ENCODE peak calls at places on chromosomes 3 and 15, in four cellular contexts. One of them, this sample, is unnamed.

GRCh38 chr15:41495736-41496599 is 2.3 kb downstream of the ITPKA start:
- DNase-seq in tibial nerve: no peak
- DNase-seq in neural crest cell: peak
- DNase-seq in thoracic aorta: no peak
- DNase-seq in this sample: peak

GRCh38 chr3:13028010-13028821 is 45.0 kb downstream of the IQSEC1 start:
- DNase-seq in thoracic aorta: no peak
- DNase-seq in neural crest cell: no peak
- DNase-seq in tibial nerve: no peak
- DNase-seq in this sample: no peak

GRCh38 chr15:78907577-78907976 is 34.9 kb downstream of the MORF4L1 start:
- DNase-seq in thoracic aorta: no peak
- DNase-seq in neural crest cell: no peak
- DNase-seq in tibial nerve: no peak
- DNase-seq in this sample: no peak

GRCh38 chr3:172296975-172297332 is 151.3 kb downstream of the GHSR start:
- DNase-seq in thoracic aorta: no peak
- DNase-seq in tibial nerve: no peak
- DNase-seq in neural crest cell: no peak
- DNase-seq in this sample: no peak

GRCh38 chr3:179093807-179094206 is 22.2 kb upstream of the ZMAT3 start:
- DNase-seq in thoracic aorta: no peak
- DNase-seq in neural crest cell: no peak
- DNase-seq in tibial nerve: no peak
- DNase-seq in this sample: no peak

GRCh38 chr15:45660231-45660979 is 25.6 kb downstream of the SQOR start:
- DNase-seq in thoracic aorta: no peak
- DNase-seq in neural crest cell: no peak
- DNase-seq in tibial nerve: peak
- DNase-seq in this sample: no peak

GRCh38 chr3:27511724-27512422 is 27.7 kb upstream of the SLC4A7 start:
- DNase-seq in thoracic aorta: no peak
- DNase-seq in tibial nerve: no peak
- DNase-seq in neural crest cell: no peak
- DNase-seq in this sample: no peak

GRCh38 chr3:38646062-38646461 is 3.4 kb downstream of the SCN5A start:
- DNase-seq in thoracic aorta: no peak
- DNase-seq in neural crest cell: no peak
- DNase-seq in tibial nerve: no peak
- DNase-seq in this sample: no peak

GRCh38 chr3:55333923-55334322 is 153.2 kb downstream of the WNT5A start:
- DNase-seq in thoracic aorta: no peak
- DNase-seq in neural crest cell: no peak
- DNase-seq in tibial nerve: no peak
- DNase-seq in this sample: no peak

GRCh38 chr3:34388836-34389235 is 590.4 kb downstream of the PDCD6IP start:
- DNase-seq in neural crest cell: no peak
- DNase-seq in tibial nerve: no peak
- DNase-seq in thoracic aorta: no peak
- DNase-seq in this sample: no peak

GRCh38 chr3:55489804-55490132 is 2.7 kb upstream of the WNT5A start:
- DNase-seq in tibial nerve: no peak
- DNase-seq in thoracic aorta: no peak
- DNase-seq in neural crest cell: peak
- DNase-seq in this sample: peak

GRCh38 chr3:129005526-129006303 is 4.6 kb downstream of the EFCC1 start:
- DNase-seq in thoracic aorta: no peak
- DNase-seq in tibial nerve: no peak
- DNase-seq in neural crest cell: no peak
- DNase-seq in this sample: no peak
- TF ChIP-seq CTCF in thoracic aorta: no peak
- TF ChIP-seq CTCF in tibial nerve: no peak
- TF ChIP-seq CTCF in neural crest cell: no peak
- TF ChIP-seq CTCF in this sample: no peak

GRCh38 chr15:73564255-73564654 is 68.9 kb downstream of the NPTN start:
- DNase-seq in thoracic aorta: no peak
- DNase-seq in tibial nerve: no peak
- DNase-seq in neural crest cell: no peak
- DNase-seq in this sample: no peak

GRCh38 chr15:73555080-73555479 is 78.1 kb downstream of the NPTN start:
- DNase-seq in tibial nerve: no peak
- DNase-seq in thoracic aorta: no peak
- DNase-seq in neural crest cell: no peak
- DNase-seq in this sample: no peak

GRCh38 chr15:73558529-73558928 is 74.7 kb downstream of the NPTN start:
- DNase-seq in tibial nerve: no peak
- DNase-seq in thoracic aorta: no peak
- DNase-seq in neural crest cell: no peak
- DNase-seq in this sample: no peak

DNA sequence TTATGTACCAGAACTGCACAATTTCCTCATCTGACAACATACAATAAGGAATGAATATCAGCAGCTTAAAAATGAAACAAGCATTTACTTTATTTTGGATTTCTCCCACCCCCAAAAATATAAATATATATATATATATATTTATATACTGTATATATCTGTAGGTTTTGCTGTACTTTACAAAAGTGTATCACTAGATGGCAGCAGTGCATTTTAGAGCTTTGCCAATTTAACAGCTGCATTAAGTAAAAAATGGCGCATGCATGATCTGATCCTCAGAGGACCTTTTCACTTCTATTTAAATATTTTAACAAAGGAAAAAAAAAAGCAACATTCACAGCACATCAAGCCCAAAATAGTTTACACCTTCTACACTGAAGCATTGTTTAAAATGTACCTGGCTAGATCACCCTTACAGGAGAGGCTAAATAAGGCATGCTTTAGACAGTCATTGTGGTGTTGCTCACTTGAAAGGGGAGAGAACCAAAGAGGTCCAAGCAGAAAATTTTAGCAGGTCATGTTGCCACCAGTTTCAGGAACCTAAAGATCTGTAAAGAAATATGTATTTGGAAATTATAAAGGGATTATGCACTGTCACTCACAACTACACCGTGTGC is 72.6 kb downstream of the NPTN start:
- DNase-seq in neural crest cell: no peak
- DNase-seq in thoracic aorta: no peak
- DNase-seq in tibial nerve: peak
- DNase-seq in this sample: no peak
- TF ChIP-seq CTCF in neural crest cell: peak
- TF ChIP-seq CTCF in thoracic aorta: peak
- TF ChIP-seq CTCF in tibial nerve: peak
- TF ChIP-seq CTCF in this sample: peak

DNA sequence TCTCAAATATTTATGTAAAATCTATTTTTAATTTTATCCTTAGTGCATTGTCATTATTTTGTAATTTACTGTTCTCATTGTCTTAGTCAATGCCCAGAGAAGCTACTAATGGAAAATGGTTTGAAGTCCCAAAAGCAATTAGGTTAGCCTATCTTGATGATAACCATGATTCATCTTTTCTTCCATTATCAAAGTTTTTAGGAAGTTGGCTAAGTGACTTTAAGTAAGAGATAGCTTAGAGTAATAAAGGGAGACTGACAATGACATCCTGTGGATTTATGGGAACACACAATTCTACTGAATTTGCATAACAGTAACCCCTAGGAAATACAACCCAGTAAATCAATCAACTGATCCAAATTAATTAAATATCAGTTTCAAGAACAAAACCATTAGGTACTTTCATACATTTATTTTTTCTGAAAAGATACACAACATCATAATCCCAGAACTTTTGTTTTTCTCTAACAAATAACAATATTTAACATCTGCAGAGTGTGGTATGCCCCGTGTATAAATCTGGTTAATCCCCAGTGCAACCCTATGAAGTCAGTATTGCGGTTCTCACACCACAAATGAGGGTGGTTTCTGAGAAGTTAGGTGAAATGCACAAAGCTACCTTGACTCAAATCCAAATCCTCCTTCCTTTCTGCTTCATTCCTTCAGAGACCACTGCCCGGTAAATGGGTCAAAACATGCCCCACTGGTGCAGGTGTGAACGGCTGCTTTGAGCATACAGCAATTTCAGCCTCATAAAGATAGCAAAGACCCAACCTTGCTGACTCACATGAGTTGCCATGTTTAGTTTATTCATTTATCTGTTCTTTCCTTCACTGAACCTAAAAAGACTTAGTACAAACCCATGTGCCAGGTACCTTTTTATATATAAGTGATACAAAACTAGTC is 202.2 kb downstream of the TBL1XR1 start:
- DNase-seq in tibial nerve: no peak
- DNase-seq in thoracic aorta: no peak
- DNase-seq in neural crest cell: no peak
- DNase-seq in this sample: no peak
- TF ChIP-seq CTCF in tibial nerve: no peak
- TF ChIP-seq CTCF in thoracic aorta: no peak
- TF ChIP-seq CTCF in neural crest cell: no peak
- TF ChIP-seq CTCF in this sample: no peak

GRCh38 chr15:32003558-32003957 is 26.8 kb upstream of the CHRNA7 start:
- DNase-seq in neural crest cell: no peak
- DNase-seq in tibial nerve: no peak
- DNase-seq in thoracic aorta: no peak
- DNase-seq in this sample: no peak
- TF ChIP-seq CTCF in neural crest cell: no peak
- TF ChIP-seq CTCF in tibial nerve: no peak
- TF ChIP-seq CTCF in thoracic aorta: no peak
- TF ChIP-seq CTCF in this sample: no peak

GRCh38 chr15:90203473-90203872 is 2.3 kb downstream of the SEMA4B start:
- DNase-seq in neural crest cell: no peak
- DNase-seq in thoracic aorta: no peak
- DNase-seq in tibial nerve: no peak
- DNase-seq in this sample: no peak

GRCh38 chr15:90201944-90202375 is 830 bp downstream of the SEMA4B start:
- DNase-seq in tibial nerve: no peak
- DNase-seq in neural crest cell: no peak
- DNase-seq in thoracic aorta: no peak
- DNase-seq in this sample: peak

GRCh38 chr15:90200534-90201139 is 493 bp upstream of the SEMA4B start:
- DNase-seq in neural crest cell: no peak
- DNase-seq in thoracic aorta: no peak
- DNase-seq in tibial nerve: no peak
- DNase-seq in this sample: no peak

GRCh38 chr15:90202929-90203328 is 1.8 kb downstream of the SEMA4B start:
- DNase-seq in tibial nerve: no peak
- DNase-seq in neural crest cell: no peak
- DNase-seq in thoracic aorta: no peak
- DNase-seq in this sample: no peak

DNA sequence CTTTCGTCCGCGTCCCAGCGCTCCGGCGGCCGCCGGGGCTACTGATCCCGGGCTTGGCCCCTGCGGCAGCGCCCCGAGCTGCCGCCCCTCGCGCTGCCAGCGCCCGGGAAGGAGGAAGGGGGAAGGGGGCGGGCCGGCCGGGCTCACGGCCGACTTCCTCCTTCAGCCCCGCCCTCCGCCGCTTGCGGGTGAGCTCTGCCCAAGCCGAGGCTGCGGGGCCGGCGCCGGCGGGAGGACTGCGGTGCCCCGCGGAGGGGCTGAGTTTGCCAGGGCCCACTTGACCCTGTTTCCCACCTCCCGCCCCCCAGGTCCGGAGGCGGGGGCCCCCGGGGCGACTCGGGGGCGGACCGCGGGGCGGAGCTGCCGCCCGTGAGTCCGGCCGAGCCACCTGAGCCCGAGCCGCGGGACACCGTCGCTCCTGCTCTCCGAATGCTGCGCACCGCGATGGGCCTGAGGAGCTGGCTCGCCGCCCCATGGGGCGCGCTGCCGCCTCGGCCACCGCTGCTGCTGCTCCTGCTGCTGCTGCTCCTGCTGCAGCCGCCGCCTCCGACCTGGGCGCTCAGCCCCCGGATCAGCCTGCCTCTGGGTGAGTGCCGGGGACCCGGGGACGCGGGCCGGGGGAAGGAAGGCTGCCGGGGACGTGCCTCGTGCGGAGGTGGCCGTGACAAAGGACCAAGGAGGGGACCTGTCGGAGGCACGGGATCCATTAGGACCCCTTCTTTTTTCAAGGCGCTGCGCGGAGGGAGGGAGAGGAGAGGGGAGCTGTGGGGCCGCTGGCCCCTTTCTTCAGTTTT is at the start of gene SEMA4B:
- DNase-seq in thoracic aorta: no peak
- DNase-seq in tibial nerve: peak
- DNase-seq in neural crest cell: peak
- DNase-seq in this sample: peak
- TF ChIP-seq CTCF in thoracic aorta: no peak
- TF ChIP-seq CTCF in tibial nerve: no peak
- TF ChIP-seq CTCF in neural crest cell: no peak
- TF ChIP-seq CTCF in this sample: no peak

GRCh38 chr3:167913218-167913902 is 177.8 kb downstream of the SERPINI1 start:
- DNase-seq in neural crest cell: no peak
- DNase-seq in tibial nerve: peak
- DNase-seq in thoracic aorta: no peak
- DNase-seq in this sample: peak
- TF ChIP-seq CTCF in neural crest cell: peak
- TF ChIP-seq CTCF in tibial nerve: no peak
- TF ChIP-seq CTCF in thoracic aorta: no peak
- TF ChIP-seq CTCF in this sample: no peak

DNA sequence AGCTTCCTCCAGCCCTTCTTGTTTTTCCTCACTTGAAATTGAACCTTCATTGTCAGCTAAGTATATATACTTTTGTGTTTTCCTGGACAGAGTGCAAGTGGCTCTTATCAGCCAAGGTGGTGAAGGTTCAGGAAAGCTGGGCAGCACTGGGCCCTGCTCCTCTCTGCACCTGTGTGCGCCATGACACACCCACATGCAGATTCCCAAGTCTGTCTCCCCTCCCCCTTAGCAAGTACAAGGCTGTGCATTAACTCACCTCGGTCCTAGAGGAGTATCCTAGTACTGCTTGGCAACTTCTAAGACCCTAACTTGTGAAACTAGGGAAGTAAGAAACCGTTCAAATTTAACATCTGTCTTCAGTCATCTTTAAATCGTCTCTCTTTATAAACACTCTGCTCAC is 85.8 kb downstream of the SLC49A4 start:
- DNase-seq in thoracic aorta: no peak
- DNase-seq in neural crest cell: no peak
- DNase-seq in tibial nerve: no peak
- DNase-seq in this sample: no peak
- TF ChIP-seq CTCF in thoracic aorta: no peak
- TF ChIP-seq CTCF in neural crest cell: no peak
- TF ChIP-seq CTCF in tibial nerve: no peak
- TF ChIP-seq CTCF in this sample: no peak